ENCODE peak calls at places on chromosome 6, in seven cellular contexts. D, H, K, X, W, F and V are unnamed samples.
A peak's percentile ranks its signal among the peaks of the same experiment; 100 is the strongest.

GRCh38 chr6:8215631-8216030 is 113.3 kb upstream of the EEF1E1 start:
- DNase-seq in H (peak; percentile 65), F (no peak), D (no peak), K (no peak), X (no peak), W (no peak), V (no peak)

GRCh38 chr6:68040780-68041179 is 594.3 kb upstream of the ADGRB3 start:
- DNase-seq in X (no peak), W (no peak), H (no peak), D (no peak), F (no peak), K (no peak), V (no peak)

GRCh38 chr6:110270166-110270565 is 88.0 kb downstream of the METTL24 start:
- DNase-seq in K (no peak), D (no peak), X (no peak), W (no peak), H (no peak), F (no peak), V (no peak)

GRCh38 chr6:36118550-36119107 is 11.7 kb upstream of the MAPK13 start:
- DNase-seq in W (no peak), X (no peak), D (no peak), F (no peak), H (no peak), K (peak; percentile 21), V (peak; percentile 89)

GRCh38 chr6:1122083-1122482 is 189.8 kb upstream of the FOXQ1 start:
- DNase-seq in F (no peak), D (peak; percentile 53), X (no peak), H (no peak), K (no peak), W (no peak), V (no peak)

GRCh38 chr6:95143408-95144180 is 433.7 kb upstream of the MANEA start:
- DNase-seq in H (no peak), W (no peak), D (no peak), X (no peak), K (no peak), F (no peak), V (no peak)

GRCh38 chr6:29631860-29632731 is 887 bp downstream of the GABBR1 start:
- DNase-seq in K (no peak), D (peak; percentile 88), F (peak; percentile 44), W (peak; percentile 44), H (peak; percentile 65), X (no peak), V (no peak)

GRCh38 chr6:43630980-43631619 is 2.0 kb upstream of the GTPBP2 start:
- DNase-seq in D (no peak), K (no peak), H (no peak), X (no peak), W (no peak), F (no peak), V (no peak)

GRCh38 chr6:110329729-110330436 is 28.3 kb downstream of the METTL24 start:
- DNase-seq in K (no peak), H (no peak), W (no peak), D (no peak), X (no peak), F (no peak), V (peak; percentile 68)

GRCh38 chr6:6742535-6742934 is 154.0 kb downstream of the LY86 start:
- DNase-seq in H (no peak), F (no peak), X (no peak), W (no peak), K (no peak), D (no peak), V (no peak)

GRCh38 chr6:101398716-101399626 is 5.5 kb downstream of the GRIK2 start:
- DNase-seq in K (no peak), F (peak; percentile 13), W (no peak), D (no peak), H (no peak), X (no peak), V (no peak)

GRCh38 chr6:105838156-105838555 is 248.0 kb upstream of the PRDM1 start:
- DNase-seq in W (no peak), K (no peak), X (no peak), F (no peak), D (no peak), H (no peak), V (no peak)

GRCh38 chr6:139131736-139132285 is 3.1 kb upstream of the HECA start:
- DNase-seq in F (no peak), W (peak; percentile 38), D (no peak), H (no peak), K (no peak), X (no peak), V (no peak)

GRCh38 chr6:87029711-87030314 is 65.1 kb downstream of the CGA start:
- DNase-seq in D (no peak), W (peak; percentile 11), X (peak; percentile 34), F (no peak), K (no peak), H (peak; percentile 69), V (no peak)

GRCh38 chr6:3742426-3743344 is 8.8 kb downstream of the PXDC1 start:
- DNase-seq in D (peak; percentile 94), F (peak; percentile 89), K (peak; percentile 31), H (peak; percentile 83), W (peak; percentile 76), X (peak; percentile 84), V (peak; percentile 97)

GRCh38 chr6:45555981-45556771 is 178.4 kb upstream of the SUPT3H start:
- DNase-seq in F (no peak), D (no peak), X (no peak), H (peak; percentile 60), K (no peak), W (no peak), V (peak; percentile 57)

GRCh38 chr6:107741191-107741680 is 82.9 kb downstream of the SCML4 start:
- DNase-seq in X (no peak), W (no peak), K (no peak), D (no peak), H (no peak), F (no peak), V (peak; percentile 72)

GRCh38 chr6:157596886-157597285 is 215.9 kb downstream of the ZDHHC14 start:
- DNase-seq in X (no peak), K (no peak), H (no peak), F (no peak), W (no peak), D (peak; percentile 56), V (no peak)

GRCh38 chr6:46876126-46876525 is 45.6 kb downstream of the ADGRF5 start:
- DNase-seq in F (no peak), W (no peak), D (no peak), X (no peak), H (peak; percentile 80), K (peak; percentile 9), V (no peak)

GRCh38 chr6:7146079-7146828 is 38.5 kb downstream of the RREB1 start:
- DNase-seq in F (peak; percentile 22), D (no peak), H (peak; percentile 69), W (peak; percentile 34), K (peak; percentile 16), X (no peak), V (no peak)

GRCh38 chr6:169726049-169726400 is 1.7 kb upstream of the PHF10 start:
- DNase-seq in X (no peak), W (no peak), F (no peak), H (no peak), D (no peak), K (no peak), V (no peak)

GRCh38 chr6:31776961-31777666 is at the start of gene VWA7:
- DNase-seq in X (peak; percentile 59), H (peak; percentile 65), K (peak; percentile 68), F (peak; percentile 32), D (no peak), W (no peak), V (no peak)

GRCh38 chr6:842141-842540 is 149.2 kb upstream of the EXOC2 start:
- DNase-seq in H (peak; percentile 54), W (no peak), K (no peak), D (no peak), X (no peak), F (no peak), V (no peak)

GRCh38 chr6:7098974-7099373 is 8.8 kb upstream of the RREB1 start:
- DNase-seq in X (no peak), F (no peak), H (no peak), W (no peak), K (no peak), D (peak; percentile 13), V (no peak)

GRCh38 chr6:141123084-141123483 is 1009.6 kb upstream of the GJE1 start:
- DNase-seq in K (no peak), H (no peak), X (no peak), D (no peak), W (no peak), F (no peak), V (no peak)

GRCh38 chr6:22657341-22657985 is 88.1 kb downstream of the HDGFL1 start:
- DNase-seq in H (no peak), F (peak; percentile 38), D (no peak), K (no peak), X (peak; percentile 88), W (peak; percentile 96), V (no peak)

GRCh38 chr6:113530769-113531168 is 326.4 kb upstream of the MARCKS start:
- DNase-seq in F (no peak), D (no peak), W (no peak), H (peak; percentile 82), X (peak; percentile 79), K (no peak), V (no peak)

GRCh38 chr6:156720739-156721714 is 56.2 kb upstream of the ARID1B start:
- DNase-seq in W (peak; percentile 10), X (no peak), F (no peak), D (no peak), H (peak; percentile 28), K (peak; percentile 63), V (no peak)

GRCh38 chr6:157561037-157561790 is 180.2 kb downstream of the ZDHHC14 start:
- DNase-seq in F (no peak), H (no peak), K (peak; percentile 71), D (no peak), X (no peak), W (no peak), V (peak; percentile 57)

GRCh38 chr6:157503018-157503747 is 122.2 kb downstream of the ZDHHC14 start:
- DNase-seq in X (no peak), H (no peak), K (no peak), D (peak; percentile 17), W (no peak), F (no peak), V (no peak)

GRCh38 chr6:129236110-129236509 is 353.2 kb downstream of the LAMA2 start:
- DNase-seq in K (no peak), H (no peak), X (no peak), D (no peak), W (no peak), F (no peak), V (no peak)

GRCh38 chr6:135331002-135331401 is 149.9 kb downstream of the MYB start:
- DNase-seq in F (no peak), K (no peak), D (no peak), W (no peak), H (peak; percentile 43), X (no peak), V (no peak)

GRCh38 chr6:42423244-42423643 is 28.5 kb downstream of the TRERF1 start:
- DNase-seq in H (no peak), K (no peak), F (no peak), W (no peak), X (no peak), D (no peak), V (no peak)

GRCh38 chr6:112595841-112596240 is 248.7 kb downstream of the RFPL4B start:
- DNase-seq in X (no peak), W (no peak), H (no peak), K (no peak), D (no peak), F (no peak), V (no peak)